ENCODE peak calls at places on chromosome 22, in seven cellular contexts. One of them, this sample, is unnamed.

GRCh38 chr22:28208036-28208435 is 289.0 kb upstream of the PITPNB start:
- DNase-seq in endothelial cell: no peak
- DNase-seq in astrocyte: peak; percentile 72
- DNase-seq in skeletal muscle cell: no peak
- DNase-seq in effector CD4-positive, alpha-beta T cell: no peak
- DNase-seq in GM03348: no peak
- DNase-seq in activated T-cell treated with anti-CD3 and anti-CD28 coated beads, Interleukin-2, amount 50 U/mL, for 48 hours: no peak
- DNase-seq in this sample: no peak

GRCh38 chr22:27734066-27734465 is 67.5 kb downstream of the MN1 start:
- DNase-seq in GM03348: no peak
- DNase-seq in endothelial cell: no peak
- DNase-seq in effector CD4-positive, alpha-beta T cell: no peak
- DNase-seq in astrocyte: no peak
- DNase-seq in activated T-cell treated with anti-CD3 and anti-CD28 coated beads, Interleukin-2, amount 50 U/mL, for 48 hours: no peak
- DNase-seq in skeletal muscle cell: no peak
- DNase-seq in this sample: no peak

GRCh38 chr22:49208768-49209252 is 618.9 kb downstream of the BRD1 start:
- DNase-seq in endothelial cell: peak; percentile 40
- DNase-seq in astrocyte: no peak
- DNase-seq in activated T-cell treated with anti-CD3 and anti-CD28 coated beads, Interleukin-2, amount 50 U/mL, for 48 hours: no peak
- DNase-seq in effector CD4-positive, alpha-beta T cell: no peak
- DNase-seq in skeletal muscle cell: no peak
- DNase-seq in GM03348: no peak
- DNase-seq in this sample: no peak

GRCh38 chr22:37182101-37182948 is 5.7 kb downstream of the C1QTNF6 start:
- DNase-seq in skeletal muscle cell: no peak
- DNase-seq in GM03348: no peak
- DNase-seq in endothelial cell: no peak
- DNase-seq in activated T-cell treated with anti-CD3 and anti-CD28 coated beads, Interleukin-2, amount 50 U/mL, for 48 hours: no peak
- DNase-seq in effector CD4-positive, alpha-beta T cell: no peak
- DNase-seq in astrocyte: no peak
- DNase-seq in this sample: no peak

GRCh38 chr22:29212738-29213137 is 7.0 kb downstream of the EMID1 start:
- DNase-seq in astrocyte: no peak
- DNase-seq in endothelial cell: no peak
- DNase-seq in GM03348: no peak
- DNase-seq in effector CD4-positive, alpha-beta T cell: no peak
- DNase-seq in activated T-cell treated with anti-CD3 and anti-CD28 coated beads, Interleukin-2, amount 50 U/mL, for 48 hours: no peak
- DNase-seq in skeletal muscle cell: no peak
- DNase-seq in this sample: no peak

GRCh38 chr22:49508561-49508960 is 319.1 kb downstream of the BRD1 start:
- DNase-seq in astrocyte: no peak
- DNase-seq in activated T-cell treated with anti-CD3 and anti-CD28 coated beads, Interleukin-2, amount 50 U/mL, for 48 hours: no peak
- DNase-seq in effector CD4-positive, alpha-beta T cell: no peak
- DNase-seq in skeletal muscle cell: no peak
- DNase-seq in endothelial cell: no peak
- DNase-seq in GM03348: no peak
- DNase-seq in this sample: no peak

GRCh38 chr22:39405346-39406085 is 5.9 kb downstream of the TAB1 start:
- DNase-seq in GM03348: no peak
- DNase-seq in astrocyte: peak; percentile 81
- DNase-seq in activated T-cell treated with anti-CD3 and anti-CD28 coated beads, Interleukin-2, amount 50 U/mL, for 48 hours: peak; percentile 61
- DNase-seq in endothelial cell: no peak
- DNase-seq in skeletal muscle cell: peak; percentile 41
- DNase-seq in effector CD4-positive, alpha-beta T cell: no peak
- DNase-seq in this sample: no peak

GRCh38 chr22:23752750-23753149 is 1.5 kb downstream of the VPREB3 start:
- DNase-seq in GM03348: no peak
- DNase-seq in endothelial cell: no peak
- DNase-seq in astrocyte: no peak
- DNase-seq in activated T-cell treated with anti-CD3 and anti-CD28 coated beads, Interleukin-2, amount 50 U/mL, for 48 hours: no peak
- DNase-seq in effector CD4-positive, alpha-beta T cell: no peak
- DNase-seq in skeletal muscle cell: no peak
- DNase-seq in this sample: no peak

GRCh38 chr22:37063436-37064420 is 12.2 kb downstream of the KCTD17 start:
- DNase-seq in GM03348: no peak
- DNase-seq in astrocyte: no peak
- DNase-seq in activated T-cell treated with anti-CD3 and anti-CD28 coated beads, Interleukin-2, amount 50 U/mL, for 48 hours: no peak
- DNase-seq in endothelial cell: no peak
- DNase-seq in skeletal muscle cell: no peak
- DNase-seq in effector CD4-positive, alpha-beta T cell: no peak
- DNase-seq in this sample: no peak

GRCh38 chr22:46336119-46337078 is 885 bp downstream of the TRMU start:
- DNase-seq in GM03348: peak; percentile 56
- DNase-seq in endothelial cell: peak; percentile 28
- DNase-seq in effector CD4-positive, alpha-beta T cell: no peak
- DNase-seq in activated T-cell treated with anti-CD3 and anti-CD28 coated beads, Interleukin-2, amount 50 U/mL, for 48 hours: peak; percentile 44
- DNase-seq in astrocyte: no peak
- DNase-seq in skeletal muscle cell: no peak
- DNase-seq in this sample: no peak

GRCh38 chr22:21942407-21942895 is 10.2 kb downstream of the PPM1F start:
- DNase-seq in endothelial cell: peak; percentile 72
- DNase-seq in GM03348: peak; percentile 91
- DNase-seq in effector CD4-positive, alpha-beta T cell: no peak
- DNase-seq in activated T-cell treated with anti-CD3 and anti-CD28 coated beads, Interleukin-2, amount 50 U/mL, for 48 hours: peak; percentile 48
- DNase-seq in skeletal muscle cell: peak; percentile 60
- DNase-seq in astrocyte: peak; percentile 86
- DNase-seq in this sample: no peak

GRCh38 chr22:26718905-26719304 is 61.5 kb downstream of the MIAT start:
- DNase-seq in endothelial cell: no peak
- DNase-seq in GM03348: peak; percentile 90
- DNase-seq in effector CD4-positive, alpha-beta T cell: no peak
- DNase-seq in activated T-cell treated with anti-CD3 and anti-CD28 coated beads, Interleukin-2, amount 50 U/mL, for 48 hours: no peak
- DNase-seq in astrocyte: peak; percentile 98
- DNase-seq in skeletal muscle cell: peak; percentile 73
- DNase-seq in this sample: no peak

GRCh38 chr22:29391546-29391945 is 3.2 kb upstream of the AP1B1 start:
- DNase-seq in endothelial cell: no peak
- DNase-seq in skeletal muscle cell: no peak
- DNase-seq in GM03348: no peak
- DNase-seq in effector CD4-positive, alpha-beta T cell: no peak
- DNase-seq in astrocyte: no peak
- DNase-seq in activated T-cell treated with anti-CD3 and anti-CD28 coated beads, Interleukin-2, amount 50 U/mL, for 48 hours: no peak
- DNase-seq in this sample: no peak

GRCh38 chr22:29305836-29306174 is 645 bp upstream of the GAS2L1 start:
- DNase-seq in activated T-cell treated with anti-CD3 and anti-CD28 coated beads, Interleukin-2, amount 50 U/mL, for 48 hours: no peak
- DNase-seq in endothelial cell: no peak
- DNase-seq in GM03348: no peak
- DNase-seq in skeletal muscle cell: no peak
- DNase-seq in astrocyte: no peak
- DNase-seq in effector CD4-positive, alpha-beta T cell: no peak
- DNase-seq in this sample: no peak

GRCh38 chr22:22746061-22746962 is 101.9 kb downstream of the GGTLC2 start:
- DNase-seq in skeletal muscle cell: no peak
- DNase-seq in activated T-cell treated with anti-CD3 and anti-CD28 coated beads, Interleukin-2, amount 50 U/mL, for 48 hours: no peak
- DNase-seq in effector CD4-positive, alpha-beta T cell: no peak
- DNase-seq in GM03348: no peak
- DNase-seq in endothelial cell: no peak
- DNase-seq in astrocyte: no peak
- DNase-seq in this sample: no peak

GRCh38 chr22:46542011-46542985 is 4.9 kb upstream of the CELSR1 start:
- DNase-seq in skeletal muscle cell: no peak
- DNase-seq in astrocyte: no peak
- DNase-seq in endothelial cell: peak; percentile 88
- DNase-seq in effector CD4-positive, alpha-beta T cell: peak; percentile 53
- DNase-seq in activated T-cell treated with anti-CD3 and anti-CD28 coated beads, Interleukin-2, amount 50 U/mL, for 48 hours: peak; percentile 86
- DNase-seq in GM03348: peak; percentile 94
- DNase-seq in this sample: no peak

GRCh38 chr22:20312396-20313191 is 7.3 kb downstream of the DGCR6L start:
- DNase-seq in activated T-cell treated with anti-CD3 and anti-CD28 coated beads, Interleukin-2, amount 50 U/mL, for 48 hours: peak; percentile 4
- DNase-seq in effector CD4-positive, alpha-beta T cell: no peak
- DNase-seq in astrocyte: no peak
- DNase-seq in GM03348: no peak
- DNase-seq in endothelial cell: peak; percentile 0
- DNase-seq in skeletal muscle cell: no peak
- DNase-seq in this sample: no peak

GRCh38 chr22:38549106-38549884 is 20.7 kb downstream of the DMC1 start:
- DNase-seq in GM03348: no peak
- DNase-seq in effector CD4-positive, alpha-beta T cell: no peak
- DNase-seq in skeletal muscle cell: no peak
- DNase-seq in endothelial cell: no peak
- DNase-seq in activated T-cell treated with anti-CD3 and anti-CD28 coated beads, Interleukin-2, amount 50 U/mL, for 48 hours: no peak
- DNase-seq in astrocyte: no peak
- DNase-seq in this sample: no peak

GRCh38 chr22:20779014-20779812 is 5.3 kb downstream of the SERPIND1 start:
- DNase-seq in endothelial cell: no peak
- DNase-seq in activated T-cell treated with anti-CD3 and anti-CD28 coated beads, Interleukin-2, amount 50 U/mL, for 48 hours: no peak
- DNase-seq in skeletal muscle cell: no peak
- DNase-seq in astrocyte: no peak
- DNase-seq in effector CD4-positive, alpha-beta T cell: no peak
- DNase-seq in GM03348: no peak
- DNase-seq in this sample: no peak

GRCh38 chr22:48700566-48701295 is 1126.9 kb downstream of the BRD1 start:
- DNase-seq in skeletal muscle cell: no peak
- DNase-seq in astrocyte: no peak
- DNase-seq in activated T-cell treated with anti-CD3 and anti-CD28 coated beads, Interleukin-2, amount 50 U/mL, for 48 hours: no peak
- DNase-seq in GM03348: no peak
- DNase-seq in effector CD4-positive, alpha-beta T cell: no peak
- DNase-seq in endothelial cell: no peak
- DNase-seq in this sample: no peak

GRCh38 chr22:24696551-24697001 is 77.9 kb downstream of the PIWIL3 start:
- DNase-seq in skeletal muscle cell: no peak
- DNase-seq in endothelial cell: no peak
- DNase-seq in effector CD4-positive, alpha-beta T cell: no peak
- DNase-seq in GM03348: no peak
- DNase-seq in astrocyte: no peak
- DNase-seq in activated T-cell treated with anti-CD3 and anti-CD28 coated beads, Interleukin-2, amount 50 U/mL, for 48 hours: no peak
- DNase-seq in this sample: no peak

GRCh38 chr22:40397436-40397835 is 27.0 kb downstream of the SGSM3 start:
- DNase-seq in astrocyte: peak; percentile 39
- DNase-seq in effector CD4-positive, alpha-beta T cell: no peak
- DNase-seq in skeletal muscle cell: no peak
- DNase-seq in endothelial cell: peak; percentile 42
- DNase-seq in activated T-cell treated with anti-CD3 and anti-CD28 coated beads, Interleukin-2, amount 50 U/mL, for 48 hours: no peak
- DNase-seq in GM03348: no peak
- DNase-seq in this sample: no peak

GRCh38 chr22:39990688-39991087 is 4.1 kb upstream of the FAM83F start:
- DNase-seq in GM03348: no peak
- DNase-seq in endothelial cell: no peak
- DNase-seq in skeletal muscle cell: no peak
- DNase-seq in activated T-cell treated with anti-CD3 and anti-CD28 coated beads, Interleukin-2, amount 50 U/mL, for 48 hours: no peak
- DNase-seq in astrocyte: no peak
- DNase-seq in effector CD4-positive, alpha-beta T cell: no peak
- DNase-seq in this sample: no peak

GRCh38 chr22:27139935-27140493 is 482.6 kb downstream of the MIAT start:
- DNase-seq in endothelial cell: no peak
- DNase-seq in astrocyte: peak; percentile 85
- DNase-seq in activated T-cell treated with anti-CD3 and anti-CD28 coated beads, Interleukin-2, amount 50 U/mL, for 48 hours: no peak
- DNase-seq in effector CD4-positive, alpha-beta T cell: no peak
- DNase-seq in skeletal muscle cell: peak; percentile 53
- DNase-seq in GM03348: peak; percentile 77
- DNase-seq in this sample: no peak

GRCh38 chr22:21044931-21045584 is 688 bp upstream of the LRRC74B start:
- DNase-seq in activated T-cell treated with anti-CD3 and anti-CD28 coated beads, Interleukin-2, amount 50 U/mL, for 48 hours: peak; percentile 29
- DNase-seq in endothelial cell: no peak
- DNase-seq in astrocyte: peak; percentile 51
- DNase-seq in effector CD4-positive, alpha-beta T cell: no peak
- DNase-seq in skeletal muscle cell: peak; percentile 85
- DNase-seq in GM03348: peak; percentile 54
- DNase-seq in this sample: no peak

GRCh38 chr22:30602049-30602448 is 4.9 kb upstream of the TCN2 start:
- DNase-seq in GM03348: no peak
- DNase-seq in endothelial cell: no peak
- DNase-seq in activated T-cell treated with anti-CD3 and anti-CD28 coated beads, Interleukin-2, amount 50 U/mL, for 48 hours: no peak
- DNase-seq in effector CD4-positive, alpha-beta T cell: no peak
- DNase-seq in astrocyte: peak; percentile 12
- DNase-seq in skeletal muscle cell: no peak
- DNase-seq in this sample: peak; percentile 47

GRCh38 chr22:29270475-29271271 is 2.6 kb downstream of the EWSR1 start:
- DNase-seq in skeletal muscle cell: no peak
- DNase-seq in effector CD4-positive, alpha-beta T cell: no peak
- DNase-seq in activated T-cell treated with anti-CD3 and anti-CD28 coated beads, Interleukin-2, amount 50 U/mL, for 48 hours: no peak
- DNase-seq in astrocyte: peak; percentile 59
- DNase-seq in GM03348: no peak
- DNase-seq in endothelial cell: no peak
- DNase-seq in this sample: no peak

GRCh38 chr22:47063606-47064005 is 301.2 kb downstream of the TBC1D22A start:
- DNase-seq in activated T-cell treated with anti-CD3 and anti-CD28 coated beads, Interleukin-2, amount 50 U/mL, for 48 hours: no peak
- DNase-seq in skeletal muscle cell: no peak
- DNase-seq in endothelial cell: no peak
- DNase-seq in astrocyte: no peak
- DNase-seq in effector CD4-positive, alpha-beta T cell: no peak
- DNase-seq in GM03348: no peak
- DNase-seq in this sample: no peak

GRCh38 chr22:30858976-30859713 is 109.4 kb downstream of the MORC2 start:
- DNase-seq in skeletal muscle cell: no peak
- DNase-seq in endothelial cell: no peak
- DNase-seq in activated T-cell treated with anti-CD3 and anti-CD28 coated beads, Interleukin-2, amount 50 U/mL, for 48 hours: no peak
- DNase-seq in effector CD4-positive, alpha-beta T cell: no peak
- DNase-seq in astrocyte: no peak
- DNase-seq in GM03348: peak; percentile 2
- DNase-seq in this sample: no peak

GRCh38 chr22:50269573-50270301 is 443 bp downstream of the MAPK11 start:
- DNase-seq in astrocyte: peak; percentile 42
- DNase-seq in GM03348: peak; percentile 77
- DNase-seq in activated T-cell treated with anti-CD3 and anti-CD28 coated beads, Interleukin-2, amount 50 U/mL, for 48 hours: peak; percentile 70
- DNase-seq in endothelial cell: no peak
- DNase-seq in effector CD4-positive, alpha-beta T cell: no peak
- DNase-seq in skeletal muscle cell: no peak
- DNase-seq in this sample: no peak

GRCh38 chr22:45208993-45209838 is 31.5 kb downstream of the KIAA0930 start:
- DNase-seq in activated T-cell treated with anti-CD3 and anti-CD28 coated beads, Interleukin-2, amount 50 U/mL, for 48 hours: peak; percentile 71
- DNase-seq in effector CD4-positive, alpha-beta T cell: no peak
- DNase-seq in endothelial cell: peak; percentile 57
- DNase-seq in GM03348: peak; percentile 82
- DNase-seq in astrocyte: peak; percentile 80
- DNase-seq in skeletal muscle cell: no peak
- DNase-seq in this sample: no peak

GRCh38 chr22:44608606-44609226 is 93.3 kb upstream of the PRR5 start:
- DNase-seq in effector CD4-positive, alpha-beta T cell: no peak
- DNase-seq in skeletal muscle cell: no peak
- DNase-seq in GM03348: no peak
- DNase-seq in activated T-cell treated with anti-CD3 and anti-CD28 coated beads, Interleukin-2, amount 50 U/mL, for 48 hours: no peak
- DNase-seq in endothelial cell: no peak
- DNase-seq in astrocyte: no peak
- DNase-seq in this sample: no peak

GRCh38 chr22:27761652-27762051 is 39.9 kb downstream of the MN1 start:
- DNase-seq in GM03348: no peak
- DNase-seq in effector CD4-positive, alpha-beta T cell: no peak
- DNase-seq in endothelial cell: no peak
- DNase-seq in activated T-cell treated with anti-CD3 and anti-CD28 coated beads, Interleukin-2, amount 50 U/mL, for 48 hours: no peak
- DNase-seq in astrocyte: no peak
- DNase-seq in skeletal muscle cell: no peak
- DNase-seq in this sample: no peak

GRCh38 chr22:19992921-19993355 is 23.7 kb downstream of the ARVCF start:
- DNase-seq in GM03348: no peak
- DNase-seq in endothelial cell: no peak
- DNase-seq in activated T-cell treated with anti-CD3 and anti-CD28 coated beads, Interleukin-2, amount 50 U/mL, for 48 hours: no peak
- DNase-seq in effector CD4-positive, alpha-beta T cell: no peak
- DNase-seq in astrocyte: no peak
- DNase-seq in skeletal muscle cell: no peak
- DNase-seq in this sample: no peak

GRCh38 chr22:50171319-50171964 is 911 bp downstream of the PANX2 start:
- DNase-seq in skeletal muscle cell: no peak
- DNase-seq in astrocyte: no peak
- DNase-seq in GM03348: no peak
- DNase-seq in activated T-cell treated with anti-CD3 and anti-CD28 coated beads, Interleukin-2, amount 50 U/mL, for 48 hours: peak; percentile 23
- DNase-seq in effector CD4-positive, alpha-beta T cell: no peak
- DNase-seq in endothelial cell: no peak
- DNase-seq in this sample: no peak

GRCh38 chr22:32517921-32518320 is 43.3 kb downstream of the FBXO7 start:
- DNase-seq in skeletal muscle cell: no peak
- DNase-seq in GM03348: no peak
- DNase-seq in effector CD4-positive, alpha-beta T cell: no peak
- DNase-seq in astrocyte: no peak
- DNase-seq in endothelial cell: no peak
- DNase-seq in activated T-cell treated with anti-CD3 and anti-CD28 coated beads, Interleukin-2, amount 50 U/mL, for 48 hours: no peak
- DNase-seq in this sample: no peak

GRCh38 chr22:45865561-45866397 is 111.2 kb downstream of the WNT7B start:
- DNase-seq in activated T-cell treated with anti-CD3 and anti-CD28 coated beads, Interleukin-2, amount 50 U/mL, for 48 hours: no peak
- DNase-seq in endothelial cell: peak; percentile 5
- DNase-seq in GM03348: no peak
- DNase-seq in skeletal muscle cell: no peak
- DNase-seq in astrocyte: no peak
- DNase-seq in effector CD4-positive, alpha-beta T cell: no peak
- DNase-seq in this sample: no peak

GRCh38 chr22:24411256-24412004 is 16.0 kb upstream of the ADORA2A start:
- DNase-seq in astrocyte: no peak
- DNase-seq in skeletal muscle cell: no peak
- DNase-seq in effector CD4-positive, alpha-beta T cell: no peak
- DNase-seq in GM03348: no peak
- DNase-seq in activated T-cell treated with anti-CD3 and anti-CD28 coated beads, Interleukin-2, amount 50 U/mL, for 48 hours: no peak
- DNase-seq in endothelial cell: no peak
- DNase-seq in this sample: no peak